ENCODE peak calls at places on chromosomes 5 and 9, in five cellular contexts. One of them, this sample, is unnamed.

GRCh38 chr9:133609311-133610098 is at the start of gene FAM163B:
- DNase-seq in endothelial cell: peak
- DNase-seq in osteocyte: no peak
- DNase-seq in astrocyte: peak
- DNase-seq in uterus: no peak
- DNase-seq in this sample: peak

GRCh38 chr5:23332650-23333251 is 174.7 kb upstream of the PRDM9 start:
- DNase-seq in osteocyte: no peak
- DNase-seq in astrocyte: no peak
- DNase-seq in endothelial cell: no peak
- DNase-seq in uterus: no peak
- DNase-seq in this sample: no peak

GRCh38 chr9:98862936-98863335 is 55.5 kb downstream of the GALNT12 start:
- DNase-seq in osteocyte: no peak
- DNase-seq in uterus: no peak
- DNase-seq in endothelial cell: no peak
- DNase-seq in astrocyte: no peak
- DNase-seq in this sample: no peak

GRCh38 chr5:56480305-56481146 is 247.4 kb upstream of the ANKRD55 start:
- DNase-seq in osteocyte: no peak
- DNase-seq in endothelial cell: peak
- DNase-seq in astrocyte: peak
- DNase-seq in uterus: peak
- DNase-seq in this sample: peak

GRCh38 chr9:97982719-97983523 is at the start of gene ANP32B:
- DNase-seq in uterus: peak
- DNase-seq in endothelial cell: peak
- DNase-seq in astrocyte: peak
- DNase-seq in osteocyte: peak
- DNase-seq in this sample: peak

GRCh38 chr9:129898205-129898604 is 62.9 kb downstream of the USP20 start:
- DNase-seq in uterus: no peak
- DNase-seq in endothelial cell: no peak
- DNase-seq in astrocyte: no peak
- DNase-seq in osteocyte: no peak
- DNase-seq in this sample: no peak

GRCh38 chr5:159947708-159948358 is 31.6 kb downstream of the ADRA1B start:
- DNase-seq in uterus: peak
- DNase-seq in endothelial cell: no peak
- DNase-seq in osteocyte: no peak
- DNase-seq in astrocyte: peak
- DNase-seq in this sample: no peak

GRCh38 chr5:54859321-54859720 is 126.1 kb downstream of the ESM1 start:
- DNase-seq in osteocyte: no peak
- DNase-seq in endothelial cell: no peak
- DNase-seq in uterus: no peak
- DNase-seq in astrocyte: no peak
- DNase-seq in this sample: no peak

GRCh38 chr5:135313405-135313804 is 85.6 kb downstream of the MACROH2A1 start:
- DNase-seq in uterus: no peak
- DNase-seq in osteocyte: peak
- DNase-seq in astrocyte: no peak
- DNase-seq in endothelial cell: no peak
- DNase-seq in this sample: no peak

DNA sequence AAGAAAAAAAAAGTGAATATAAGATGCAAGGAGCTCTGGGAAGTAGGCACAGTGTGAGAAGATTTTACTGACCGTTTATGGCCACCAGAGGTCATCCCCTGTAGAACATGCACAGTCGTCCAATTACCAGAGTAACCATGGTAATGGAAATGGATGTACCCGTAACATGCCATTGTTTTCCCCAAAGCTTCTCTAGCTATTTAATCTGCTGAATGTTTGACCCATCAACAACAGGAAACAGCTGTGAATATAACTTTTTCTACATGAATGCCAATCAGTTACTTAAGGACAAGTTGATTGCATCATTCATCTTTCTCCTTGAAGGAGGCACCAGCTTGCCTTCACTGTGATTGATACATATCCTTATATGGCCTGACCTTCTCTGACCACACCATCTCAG is 1967.0 kb upstream of the CDH9 start:
- DNase-seq in osteocyte: no peak
- DNase-seq in endothelial cell: peak
- DNase-seq in uterus: no peak
- DNase-seq in astrocyte: no peak
- DNase-seq in this sample: no peak
- TF ChIP-seq CTCF in osteocyte: peak
- TF ChIP-seq CTCF in endothelial cell: peak
- TF ChIP-seq CTCF in uterus: no peak
- TF ChIP-seq CTCF in astrocyte: no peak
- TF ChIP-seq CTCF in this sample: peak

GRCh38 chr9:68678430-68678829 is 26.6 kb upstream of the PIP5K1B start:
- DNase-seq in uterus: peak
- DNase-seq in osteocyte: no peak
- DNase-seq in endothelial cell: peak
- DNase-seq in astrocyte: no peak
- DNase-seq in this sample: peak
- TF ChIP-seq CTCF in uterus: no peak
- TF ChIP-seq CTCF in osteocyte: peak
- TF ChIP-seq CTCF in endothelial cell: no peak
- TF ChIP-seq CTCF in astrocyte: no peak
- TF ChIP-seq CTCF in this sample: peak

GRCh38 chr5:40733439-40733838 is 22.3 kb downstream of the TTC33 start:
- DNase-seq in uterus: no peak
- DNase-seq in astrocyte: no peak
- DNase-seq in osteocyte: no peak
- DNase-seq in endothelial cell: no peak
- DNase-seq in this sample: no peak

GRCh38 chr5:40735609-40736008 is 20.2 kb downstream of the TTC33 start:
- DNase-seq in osteocyte: no peak
- DNase-seq in endothelial cell: no peak
- DNase-seq in astrocyte: no peak
- DNase-seq in uterus: no peak
- DNase-seq in this sample: no peak

GRCh38 chr5:40734986-40735385 is 20.8 kb downstream of the TTC33 start:
- DNase-seq in osteocyte: no peak
- DNase-seq in astrocyte: peak
- DNase-seq in uterus: no peak
- DNase-seq in endothelial cell: no peak
- DNase-seq in this sample: no peak

GRCh38 chr5:40736103-40736875 is 19.5 kb downstream of the TTC33 start:
- DNase-seq in astrocyte: peak
- DNase-seq in osteocyte: no peak
- DNase-seq in endothelial cell: peak
- DNase-seq in uterus: no peak
- DNase-seq in this sample: no peak

GRCh38 chr5:40733842-40734563 is 21.8 kb downstream of the TTC33 start:
- DNase-seq in uterus: no peak
- DNase-seq in endothelial cell: no peak
- DNase-seq in astrocyte: no peak
- DNase-seq in osteocyte: no peak
- DNase-seq in this sample: no peak
- TF ChIP-seq CTCF in uterus: no peak
- TF ChIP-seq CTCF in endothelial cell: no peak
- TF ChIP-seq CTCF in astrocyte: no peak
- TF ChIP-seq CTCF in osteocyte: no peak
- TF ChIP-seq CTCF in this sample: no peak

GRCh38 chr5:60958712-60959111 is 13.7 kb downstream of the NDUFAF2 start:
- DNase-seq in astrocyte: no peak
- DNase-seq in uterus: no peak
- DNase-seq in osteocyte: no peak
- DNase-seq in endothelial cell: no peak
- DNase-seq in this sample: no peak

GRCh38 chr5:60958088-60958487 is 13.1 kb downstream of the NDUFAF2 start:
- DNase-seq in endothelial cell: no peak
- DNase-seq in astrocyte: no peak
- DNase-seq in uterus: no peak
- DNase-seq in osteocyte: no peak
- DNase-seq in this sample: no peak

GRCh38 chr5:60961685-60962084 is 16.7 kb downstream of the NDUFAF2 start:
- DNase-seq in endothelial cell: no peak
- DNase-seq in uterus: no peak
- DNase-seq in osteocyte: no peak
- DNase-seq in astrocyte: peak
- DNase-seq in this sample: no peak

GRCh38 chr5:60960591-60960990 is 15.6 kb downstream of the NDUFAF2 start:
- DNase-seq in astrocyte: no peak
- DNase-seq in osteocyte: no peak
- DNase-seq in uterus: no peak
- DNase-seq in endothelial cell: no peak
- DNase-seq in this sample: no peak

DNA sequence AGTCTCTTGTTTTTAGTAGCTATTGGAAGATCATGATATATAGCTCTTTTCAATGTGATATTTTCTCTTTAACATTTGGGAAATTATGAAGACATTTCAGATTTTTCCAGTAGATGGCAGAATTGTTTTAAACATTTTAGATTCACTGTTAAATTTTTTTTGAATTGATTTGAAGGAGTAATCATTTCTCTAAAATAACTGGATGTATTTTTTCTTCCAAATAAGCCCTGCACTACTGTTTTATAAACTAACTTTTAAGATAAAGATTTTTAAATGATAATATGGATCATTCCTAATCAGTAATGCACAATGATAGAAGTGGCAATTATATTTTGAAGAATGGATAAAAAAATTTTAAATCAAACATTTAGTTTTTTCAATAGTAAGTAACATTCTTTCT is 14.2 kb downstream of the NDUFAF2 start:
- DNase-seq in endothelial cell: no peak
- DNase-seq in osteocyte: no peak
- DNase-seq in uterus: no peak
- DNase-seq in astrocyte: no peak
- DNase-seq in this sample: no peak
- TF ChIP-seq CTCF in endothelial cell: peak
- TF ChIP-seq CTCF in osteocyte: peak
- TF ChIP-seq CTCF in uterus: no peak
- TF ChIP-seq CTCF in astrocyte: peak
- TF ChIP-seq CTCF in this sample: peak